ENCODE peak calls at places on chromosomes 12 and 14, in five cellular contexts. C is cardiac muscle cell, Z is AG04450, S is epithelial cell of esophagus, O is fibroblast of lung. Y is an unnamed sample.

GRCh38 chr14:100410056-100410565 is 87.0 kb downstream of the SLC25A47 start:
- DNase-seq in C (no peak), O (peak; percentile 82), Z (no peak), S (peak; percentile 67), Y (no peak)

GRCh38 chr14:32396874-32397273 is 67.8 kb downstream of the AKAP6 start:
- DNase-seq in S (no peak), C (no peak), O (no peak), Z (no peak), Y (no peak)

GRCh38 chr12:123092866-123093265 is 58.0 kb downstream of the PITPNM2 start:
- DNase-seq in O (no peak), C (no peak), Z (no peak), S (peak; percentile 77), Y (no peak)

GRCh38 chr14:67031920-67032774 is 157.1 kb upstream of the GARIN2 start:
- DNase-seq in Z (no peak), C (no peak), S (no peak), O (no peak), Y (no peak)

GRCh38 chr14:25150934-25151790 is 101.2 kb upstream of the STXBP6 start:
- DNase-seq in Z (no peak), O (peak; percentile 79), S (peak; percentile 53), C (peak; percentile 73), Y (peak; percentile 68)

GRCh38 chr12:115470526-115470925 is 786.6 kb upstream of the TBX3 start:
- DNase-seq in S (no peak), Z (no peak), O (no peak), C (no peak), Y (no peak)

GRCh38 chr14:33201116-33201515 is 262.4 kb downstream of the NPAS3 start:
- DNase-seq in S (no peak), Z (no peak), C (no peak), O (no peak), Y (no peak)

GRCh38 chr12:45407188-45407850 is 191.4 kb downstream of the ANO6 start:
- DNase-seq in O (peak; percentile 58), S (peak; percentile 76), Z (peak; percentile 49), C (no peak), Y (no peak)

GRCh38 chr14:94367347-94367746 is 21.1 kb downstream of the SERPINA1 start:
- DNase-seq in C (no peak), S (no peak), Z (no peak), O (no peak), Y (no peak)

GRCh38 chr12:64826234-64826633 is 1.8 kb downstream of the TBC1D30 start:
- DNase-seq in Z (no peak), S (peak; percentile 80), C (peak; percentile 90), O (peak; percentile 59), Y (peak; percentile 80)

GRCh38 chr14:58625438-58625837 is 12.3 kb upstream of the DACT1 start:
- DNase-seq in O (no peak), S (no peak), C (no peak), Z (no peak), Y (no peak)

GRCh38 chr14:51846631-51847488 is 13.6 kb upstream of the GNG2 start:
- DNase-seq in C (no peak), S (no peak), Z (no peak), O (peak; percentile 54), Y (peak; percentile 36)

GRCh38 chr12:101050631-101051030 is 159.4 kb downstream of the SLC5A8 start:
- DNase-seq in C (no peak), Z (no peak), S (no peak), O (peak; percentile 62), Y (no peak)

GRCh38 chr12:106248849-106249371 is 1.1 kb upstream of the CKAP4 start:
- DNase-seq in C (no peak), S (peak; percentile 29), Z (no peak), O (peak; percentile 65), Y (peak; percentile 11)

GRCh38 chr12:6140646-6141045 is 16.2 kb upstream of the VWF start:
- DNase-seq in Z (no peak), C (no peak), O (no peak), S (no peak), Y (no peak)

GRCh38 chr12:66633676-66634075 is 45.2 kb downstream of the GRIP1 start:
- DNase-seq in Z (no peak), O (peak; percentile 80), C (no peak), S (peak; percentile 76), Y (no peak)

GRCh38 chr12:51823875-51824565 is 24.5 kb downstream of the FIGNL2 start:
- DNase-seq in S (peak; percentile 76), O (peak; percentile 57), Z (peak; percentile 24), C (peak; percentile 70), Y (peak; percentile 82)

GRCh38 chr14:77212933-77213656 is 31.5 kb downstream of the TMEM63C start:
- DNase-seq in C (peak; percentile 69), Z (no peak), O (peak; percentile 11), S (peak; percentile 82), Y (peak; percentile 43)

GRCh38 chr12:107319536-107320030 is 226.2 kb upstream of the CRY1 start:
- DNase-seq in O (peak; percentile 34), C (peak; percentile 31), S (no peak), Z (no peak), Y (peak; percentile 45)

GRCh38 chr12:6825398-6826124 is 2.6 kb upstream of the P3H3 start:
- DNase-seq in Z (peak; percentile 60), O (peak; percentile 74), S (peak; percentile 81), C (peak; percentile 86), Y (peak; percentile 85)

DNA sequence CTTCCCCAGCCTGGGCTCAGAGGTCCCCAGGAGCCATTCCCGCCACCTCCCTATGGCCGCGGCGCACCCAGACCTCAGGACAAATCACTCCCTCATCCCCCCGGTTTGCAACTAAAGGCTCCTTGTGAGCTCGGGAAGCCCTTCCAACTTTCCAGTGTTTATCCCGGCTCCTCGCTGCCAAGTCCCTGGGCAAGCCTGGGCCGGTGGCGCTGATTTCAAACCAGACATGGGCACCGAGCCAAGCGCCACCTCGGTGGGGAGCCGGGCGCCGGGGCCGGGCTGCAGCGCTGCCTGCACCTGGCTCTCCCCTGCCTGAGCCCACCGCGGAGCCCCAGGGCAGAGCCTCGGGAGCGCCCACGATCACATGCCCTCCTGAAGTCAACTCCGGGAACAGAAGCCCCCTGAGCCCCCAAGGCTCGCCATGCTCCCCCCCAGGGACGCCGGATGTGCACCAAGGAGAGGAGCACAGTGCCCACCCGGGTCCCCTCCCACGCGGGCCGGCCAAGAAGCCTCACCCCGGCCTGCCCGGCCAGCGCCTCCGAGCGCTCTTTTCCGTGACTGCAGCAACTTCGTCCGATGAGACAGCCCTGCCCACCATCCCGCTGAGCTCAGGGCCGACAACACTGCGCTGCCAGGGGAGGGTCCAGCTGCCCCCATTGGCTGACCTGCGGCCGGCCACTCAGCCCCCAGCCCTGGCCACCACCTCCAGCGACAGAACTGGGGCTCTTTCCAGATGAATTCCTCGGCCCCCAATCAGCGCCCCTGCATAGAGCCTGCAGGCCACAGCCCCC is 50.0 kb downstream of the NCOR2 start:
- DNase-seq in C (no peak), S (peak; percentile 88), Z (no peak), O (peak; percentile 58), Y (peak; percentile 73)
- H3K4me3 ChIP-seq in C (no peak overlapping the region), S (peak overlapping the region; percentile 68), Z (peak overlapping the region; percentile 62), O (peak overlapping the region; percentile 56), Y (peak overlapping the region; percentile 57)

DNA sequence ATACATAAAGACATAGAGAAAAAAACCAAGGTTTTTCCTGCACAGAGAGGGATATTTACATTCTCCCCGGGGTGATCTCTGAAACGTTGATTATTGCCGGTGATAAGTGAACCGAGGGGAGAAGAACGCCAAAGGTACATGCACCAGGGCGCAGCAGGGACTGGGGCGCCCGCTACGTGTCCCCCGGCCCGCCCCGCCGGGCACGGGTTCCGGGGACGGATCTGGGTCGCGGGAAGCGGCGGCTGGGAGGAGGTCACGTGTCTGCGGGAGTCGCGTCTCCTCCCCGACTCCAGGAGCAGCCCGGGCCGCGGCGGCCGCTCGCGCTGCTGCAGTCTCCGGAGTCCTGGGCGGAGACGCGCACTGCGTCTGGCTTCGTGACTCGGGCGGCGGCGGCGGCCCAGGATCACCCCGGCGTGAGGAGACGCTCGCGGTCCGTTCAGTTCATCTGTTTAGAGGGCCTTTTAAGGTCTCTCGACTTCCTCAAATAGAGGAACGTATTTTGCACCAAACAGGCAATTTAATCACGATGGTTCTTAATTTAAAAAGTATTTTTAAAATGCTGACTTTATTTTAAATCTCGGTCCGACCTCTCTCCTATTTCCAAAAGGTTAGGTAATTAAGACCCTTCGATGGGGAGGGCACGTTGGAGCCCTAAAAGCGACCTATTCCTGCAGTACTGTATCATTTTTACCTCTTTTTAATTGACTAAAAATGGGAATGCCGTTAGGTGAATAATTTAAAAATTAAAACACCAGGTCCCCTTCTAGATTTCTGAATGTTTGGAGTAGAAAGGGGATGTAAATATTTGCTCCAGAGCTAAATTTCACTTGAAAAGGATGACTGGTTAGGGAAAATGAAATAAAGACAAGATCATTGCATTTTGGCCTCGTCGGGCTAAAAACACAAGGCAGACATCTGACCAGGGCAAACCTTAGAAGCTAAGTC is 1.8 kb upstream of the BHLHE41 start:
- DNase-seq in C (peak; percentile 91), Z (no peak), S (peak; percentile 86), O (peak; percentile 88), Y (peak; percentile 83)
- TF ChIP-seq CTCF in C (peak; percentile 16), Z (no peak), S (no peak), O (no peak), Y (no peak)

DNA sequence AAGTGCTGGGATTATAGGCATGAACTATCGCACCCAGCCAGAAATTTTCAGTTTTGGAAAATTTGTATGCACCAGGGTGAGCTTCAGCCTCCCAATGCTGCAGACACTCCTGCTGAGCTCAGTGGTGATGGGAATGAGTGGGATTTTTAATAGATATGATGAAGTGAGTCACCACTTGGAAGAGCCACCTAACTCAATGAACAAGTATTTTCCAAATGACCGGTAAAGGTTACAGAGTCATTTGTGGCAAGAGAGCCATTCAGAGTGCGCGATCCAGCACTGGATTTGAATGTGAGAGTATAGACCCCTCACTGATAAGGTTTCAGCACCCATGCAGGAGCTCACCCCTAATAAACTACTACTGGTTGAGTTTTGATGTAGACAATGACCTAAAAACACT is 100.7 kb downstream of the PPP2R5C start:
- DNase-seq in O (peak; percentile 88), Z (no peak), C (no peak), S (no peak), Y (no peak)
- H3K4me3 ChIP-seq in O (no peak overlapping the region), Z (no peak overlapping the region), C (no peak overlapping the region), S (no peak overlapping the region), Y (no peak overlapping the region)

GRCh38 chr12:30725739-30726138 is 29.0 kb downstream of the CAPRIN2 start:
- DNase-seq in Z (peak; percentile 21), S (peak; percentile 75), C (no peak), O (peak; percentile 89), Y (peak; percentile 69)
- TF ChIP-seq CTCF in Z (no peak), S (no peak), C (peak; percentile 20), O (no peak), Y (no peak)

GRCh38 chr14:21191261-21191808 is 35.5 kb upstream of the OR5AU1 start:
- DNase-seq in O (no peak), S (no peak), Z (no peak), C (no peak), Y (no peak)
- H3K4me3 ChIP-seq in O (no peak overlapping the region), S (no peak overlapping the region), Z (no peak overlapping the region), C (no peak overlapping the region), Y (peak overlapping the region; percentile 47)

GRCh38 chr12:2457215-2458112 is 337.3 kb upstream of the FKBP4 start:
- DNase-seq in Z (no peak), O (no peak), S (no peak), C (no peak), Y (no peak)
- TF ChIP-seq CTCF in Z (no peak), O (no peak), S (no peak), C (no peak), Y (no peak)